ENCODE peak calls at places on chromosomes 7 and 10, in four cellular contexts. U is GM12878, R is HepG2, M is K562. H is an unnamed sample.

GRCh38 chr7:101838837-101839483 is 21.5 kb downstream of the CUX1 start:
- DNase-seq in U (no peak), R (no peak), M (no peak), H (no peak)

GRCh38 chr10:653991-654646 is 35.3 kb downstream of the DIP2C start:
- DNase-seq in U (no peak), R (no peak), M (no peak), H (no peak)

GRCh38 chr10:98950106-98950505 is 285.5 kb downstream of the HPSE2 start:
- DNase-seq in U (no peak), R (no peak), M (no peak), H (no peak)

GRCh38 chr10:48620719-48621118 is 15.8 kb upstream of the ARHGAP22 start:
- DNase-seq in U (no peak), R (no peak), M (no peak), H (no peak)

GRCh38 chr10:116765549-116766162 is 23.3 kb upstream of the HSPA12A start:
- DNase-seq in U (no peak), R (no peak), M (peak; percentile 61), H (peak; percentile 79)

GRCh38 chr7:99142727-99143521 is 984 bp downstream of the SMURF1 start:
- DNase-seq in U (peak; percentile 37), R (peak; percentile 80), M (peak; percentile 97), H (peak; percentile 100)

GRCh38 chr10:68156373-68157185 is 47.3 kb downstream of the MYPN start:
- DNase-seq in U (no peak), R (peak; percentile 57), M (peak; percentile 77), H (peak; percentile 87)

GRCh38 chr10:62895058-62895457 is 78.9 kb upstream of the EGR2 start:
- DNase-seq in U (no peak), R (no peak), M (no peak), H (no peak)

GRCh38 chr10:70678757-70679489 is 6.6 kb downstream of the ADAMTS14 start:
- DNase-seq in U (no peak), R (no peak), M (no peak), H (no peak)

GRCh38 chr10:49141541-49142332 is 7.9 kb upstream of the FAM170B start:
- DNase-seq in U (no peak), R (no peak), M (no peak), H (no peak)

GRCh38 chr10:115948415-115948814 is 324.6 kb downstream of the GFRA1 start:
- DNase-seq in U (no peak), R (no peak), M (no peak), H (peak; percentile 65)

GRCh38 chr10:103278862-103279298 is 1.9 kb downstream of the INA start:
- DNase-seq in U (no peak), R (no peak), M (peak; percentile 53), H (peak; percentile 91)

GRCh38 chr10:18455086-18455884 is 196.1 kb downstream of the NSUN6 start:
- DNase-seq in U (no peak), R (no peak), M (no peak), H (no peak)

GRCh38 chr10:132056663-132057062 is 9.1 kb upstream of the JAKMIP3 start:
- DNase-seq in U (no peak), R (no peak), M (no peak), H (no peak)

GRCh38 chr7:25913574-25914224 is 238.3 kb upstream of the NFE2L3 start:
- DNase-seq in U (no peak), R (no peak), M (no peak), H (no peak)

GRCh38 chr7:24722386-24723177 is 34.7 kb downstream of the GSDME start:
- DNase-seq in U (no peak), R (no peak), M (peak; percentile 36), H (peak; percentile 66)

GRCh38 chr7:44163591-44163990 is 22.5 kb upstream of the MYL7 start:
- DNase-seq in U (no peak), R (no peak), M (no peak), H (no peak)

GRCh38 chr10:31000867-31001266 is 30.8 kb downstream of the ZNF438 start:
- DNase-seq in U (no peak), R (no peak), M (no peak), H (no peak)

GRCh38 chr7:140035400-140036223 is 27.1 kb downstream of the PARP12 start:
- DNase-seq in U (no peak), R (no peak), M (no peak), H (no peak)

GRCh38 chr7:24657980-24658379 is 84.7 kb downstream of the PALS2 start:
- DNase-seq in U (no peak), R (no peak), M (no peak), H (no peak)

GRCh38 chr7:107691713-107692112 is 31.1 kb downstream of the SLC26A4 start:
- DNase-seq in U (no peak), R (no peak), M (no peak), H (no peak)

GRCh38 chr7:112296416-112296815 is 89.9 kb downstream of the ZNF277 start:
- DNase-seq in U (no peak), R (no peak), M (no peak), H (no peak)

GRCh38 chr10:35442592-35442991 is 106.3 kb downstream of the CCNY start:
- DNase-seq in U (no peak), R (no peak), M (no peak), H (no peak)

GRCh38 chr10:102595914-102596313 is 48.4 kb upstream of the TRIM8 start:
- DNase-seq in U (no peak), R (no peak), M (no peak), H (peak; percentile 51)

GRCh38 chr7:7136423-7136822 is 45.9 kb upstream of the C1GALT1 start:
- DNase-seq in U (no peak), R (no peak), M (peak; percentile 51), H (no peak)
- TF ChIP-seq JUNB in U (no peak), R (no peak), M (no peak), H (no peak)

GRCh38 chr7:117808273-117808868 is 64.9 kb downstream of the CTTNBP2 start:
- DNase-seq in U (no peak), R (no peak), M (no peak), H (no peak)
- TF ChIP-seq REST in U (no peak), R (no peak), M (no peak), H (no peak)

DNA sequence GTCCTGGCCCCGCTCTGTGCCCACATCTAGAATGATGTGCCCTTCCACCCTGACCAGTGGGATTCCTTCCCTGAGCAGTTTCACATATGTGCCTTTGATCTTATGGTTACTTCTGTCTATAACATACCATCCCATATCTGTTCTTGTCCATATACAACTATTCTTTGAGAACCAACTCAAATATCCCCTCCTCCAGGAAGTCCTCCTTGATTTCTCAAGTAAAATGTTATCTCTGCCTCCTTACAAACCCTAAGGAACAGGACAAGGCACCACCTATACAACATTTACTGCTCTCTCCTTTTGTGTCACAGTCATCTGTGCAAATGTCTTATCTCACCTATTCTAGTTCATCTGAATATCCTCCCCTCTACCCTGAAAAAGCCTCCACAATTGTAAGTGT is 28.2 kb downstream of the HABP2 start:
- DNase-seq in U (no peak), R (no peak), M (no peak), H (no peak)
- TF ChIP-seq EZH2 in U (no peak), R (no peak), M (no peak), H (no peak)

GRCh38 chr7:35004531-35005096 is 32.7 kb downstream of the DPY19L1 start:
- DNase-seq in U (no peak), R (peak; percentile 24), M (peak; percentile 52), H (no peak)

GRCh38 chr7:35007768-35008167 is 29.5 kb downstream of the DPY19L1 start:
- DNase-seq in U (no peak), R (no peak), M (no peak), H (no peak)

GRCh38 chr7:35003679-35004278 is 33.5 kb downstream of the DPY19L1 start:
- DNase-seq in U (no peak), R (peak; percentile 15), M (peak; percentile 86), H (no peak)
- TF ChIP-seq JUNB in U (no peak), R (no peak), M (no peak), H (no peak)

GRCh38 chr10:32379950-32380547 is 33.1 kb upstream of the EPC1 start:
- DNase-seq in U (no peak), R (no peak), M (peak; percentile 51), H (no peak)

GRCh38 chr10:32376780-32377179 is 29.8 kb upstream of the EPC1 start:
- DNase-seq in U (no peak), R (no peak), M (no peak), H (no peak)

GRCh38 chr10:32377458-32378370 is 30.8 kb upstream of the EPC1 start:
- DNase-seq in U (no peak), R (peak; percentile 37), M (peak; percentile 65), H (no peak)

GRCh38 chr10:32379314-32379949 is 32.5 kb upstream of the EPC1 start:
- DNase-seq in U (no peak), R (peak; percentile 43), M (peak; percentile 83), H (peak; percentile 69)

DNA sequence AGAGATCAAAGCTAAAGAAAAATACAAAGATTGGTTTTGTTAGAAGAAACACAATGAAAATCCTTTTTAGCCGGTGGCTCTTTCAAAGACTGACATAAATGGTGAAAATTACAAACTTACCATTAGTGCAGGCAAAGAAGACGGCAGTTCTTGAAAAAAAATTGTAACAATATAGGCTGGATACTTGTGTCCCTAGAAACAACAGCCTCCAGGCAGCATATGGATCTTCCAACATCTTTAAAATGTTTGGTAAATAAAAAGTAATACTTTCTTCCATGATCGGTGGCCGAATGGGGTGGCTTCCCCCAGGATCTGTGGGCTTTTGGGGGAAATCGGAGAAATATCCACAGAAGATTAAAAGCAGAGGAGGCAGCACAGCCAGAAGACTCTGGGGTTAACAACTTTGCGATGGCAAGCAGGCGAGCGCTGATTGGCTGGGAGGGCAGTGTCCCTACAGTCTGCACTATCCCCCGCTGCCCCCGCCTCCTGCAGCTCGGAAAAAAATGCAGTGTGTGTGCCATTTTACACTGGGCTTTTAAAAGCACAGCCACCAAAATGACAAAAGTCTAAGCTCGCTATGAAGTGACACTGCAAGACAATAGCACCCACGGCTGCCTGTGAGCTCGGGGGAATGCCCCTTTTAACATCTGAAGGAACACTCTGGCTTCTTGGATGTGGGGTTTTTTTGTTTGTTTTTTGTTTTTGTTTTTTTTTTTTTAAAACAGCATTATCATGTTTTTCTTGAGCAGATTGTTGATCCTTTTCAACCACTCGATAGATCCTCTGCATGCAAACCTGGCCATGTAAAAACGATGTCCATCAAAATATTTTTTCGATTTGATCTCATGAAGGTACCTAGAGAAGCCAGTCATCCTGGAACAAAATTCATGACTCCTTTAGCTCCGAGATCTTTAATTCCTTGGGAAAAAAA is 31.7 kb upstream of the EPC1 start:
- DNase-seq in U (peak; percentile 72), R (peak; percentile 84), M (peak; percentile 94), H (peak; percentile 94)
- TF ChIP-seq REST in U (no peak), R (no peak), M (no peak), H (no peak)

GRCh38 chr7:116420003-116420402 is 79.5 kb upstream of the CAV2 start:
- DNase-seq in U (no peak), R (no peak), M (no peak), H (no peak)
- TF ChIP-seq EZH2 in U (no peak), R (no peak), M (no peak), H (no peak)

DNA sequence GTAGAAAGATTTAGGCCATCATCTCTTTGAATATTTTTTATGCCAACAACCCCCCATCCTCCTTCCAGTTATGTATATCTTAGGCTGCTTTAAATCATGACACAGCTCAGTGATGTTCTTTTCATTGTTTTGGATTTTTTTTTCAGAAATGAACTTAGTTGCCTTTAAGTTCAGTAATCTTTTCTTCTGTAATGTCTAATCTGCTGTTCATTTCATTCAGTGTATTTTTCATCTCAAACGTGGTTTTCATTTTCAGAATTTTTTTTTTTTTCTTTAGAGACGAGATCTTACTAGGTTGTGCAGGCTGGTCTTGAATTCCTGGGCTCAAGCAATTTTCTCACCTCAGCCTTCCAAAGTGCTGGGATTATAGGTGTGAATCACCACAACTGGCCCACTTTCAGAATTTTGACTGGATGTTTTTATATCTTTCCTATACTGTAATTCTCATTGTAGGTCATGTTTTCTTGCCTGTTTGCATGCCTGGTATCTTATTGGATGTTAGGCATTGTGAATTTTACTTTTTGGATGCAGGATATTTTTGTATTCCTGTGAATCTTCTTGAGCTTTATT is 8.1 kb downstream of the ZNF487 start:
- DNase-seq in U (no peak), R (no peak), M (no peak), H (no peak)
- TF ChIP-seq JUNB in U (no peak), R (no peak), M (no peak), H (no peak)

H was measured in GM23338.